ENCODE peak calls at places on chromosomes 12 and 14, in eight cellular contexts. A is mucosa of gallbladder; P is stomach; Z is epithelial cell of esophagus; F is iris pigment epithelial cell; U is activated CD4-positive, CD25-positive, alpha-beta regulatory T cell; O is right cardiac atrium; T is A549. X is an unnamed sample.

GRCh38 chr14:95527392-95528002 is 7.4 kb upstream of the GLRX5 start:
- DNase-seq in P (peak; percentile 52), A (peak; percentile 43), O (peak; percentile 62), Z (peak; percentile 57), T (no peak), F (peak; percentile 81), U (peak; percentile 13), X (no peak)

GRCh38 chr14:99971929-99972747 is 93.1 kb upstream of the EVL start:
- DNase-seq in T (peak; percentile 43), A (no peak), O (peak; percentile 25), P (no peak), Z (no peak), U (no peak), F (no peak), X (no peak)

GRCh38 chr12:110345963-110346362 is 57.5 kb downstream of the ANAPC7 start:
- DNase-seq in Z (no peak), U (no peak), F (no peak), T (no peak), O (no peak), P (no peak), A (no peak), X (no peak)

GRCh38 chr12:46174061-46174662 is 94.7 kb downstream of the SLC38A1 start:
- DNase-seq in A (no peak), Z (no peak), F (no peak), T (no peak), P (no peak), U (no peak), O (no peak), X (no peak)

GRCh38 chr12:8226355-8226754 is 1.1 kb downstream of the FAM90A1 start:
- DNase-seq in P (no peak), T (no peak), O (no peak), U (no peak), Z (no peak), F (no peak), A (no peak), X (no peak)

GRCh38 chr14:37270629-37271028 is 72.9 kb downstream of the MIPOL1 start:
- DNase-seq in A (no peak), P (no peak), U (no peak), F (no peak), T (no peak), Z (no peak), O (no peak), X (no peak)

GRCh38 chr14:104786091-104786586 is 9.4 kb downstream of the AKT1 start:
- DNase-seq in F (no peak), Z (no peak), A (no peak), P (no peak), U (no peak), O (peak; percentile 32), T (no peak), X (no peak)

GRCh38 chr14:37546621-37547447 is 48.2 kb downstream of the FOXA1 start:
- DNase-seq in T (peak; percentile 18), F (peak; percentile 48), Z (no peak), U (no peak), P (no peak), A (no peak), O (no peak), X (peak; percentile 25)

GRCh38 chr12:47071241-47071852 is 8.1 kb upstream of the PCED1B start:
- DNase-seq in P (no peak), F (peak; percentile 20), U (no peak), O (no peak), Z (peak; percentile 26), T (no peak), A (no peak), X (no peak)

GRCh38 chr12:26318661-26319068 is 123.3 kb downstream of the SSPN start:
- DNase-seq in O (peak; percentile 25), P (no peak), U (no peak), Z (peak; percentile 84), F (peak; percentile 95), A (peak; percentile 63), T (no peak), X (peak; percentile 43)

GRCh38 chr12:109743076-109743910 is 29.7 kb downstream of the FAM222A start:
- DNase-seq in T (no peak), P (peak; percentile 17), F (no peak), U (no peak), A (no peak), O (peak; percentile 4), Z (no peak), X (peak; percentile 1)

GRCh38 chr14:50013934-50014333 is 102.4 kb downstream of the VCPKMT start:
- DNase-seq in A (no peak), O (no peak), P (no peak), U (no peak), F (no peak), T (no peak), Z (no peak), X (no peak)

GRCh38 chr14:36948157-36948859 is 224.1 kb downstream of the SLC25A21 start:
- DNase-seq in Z (no peak), U (no peak), P (no peak), T (no peak), A (no peak), O (no peak), F (no peak), X (no peak)

GRCh38 chr14:72576258-72576657 is 317.6 kb downstream of the DPF3 start:
- DNase-seq in P (no peak), U (no peak), F (peak; percentile 43), A (no peak), O (no peak), T (no peak), Z (peak; percentile 64), X (no peak)

GRCh38 chr12:121949643-121950397 is 31.4 kb downstream of the CFAP251 start:
- DNase-seq in U (no peak), F (peak; percentile 95), T (no peak), O (no peak), P (no peak), Z (peak; percentile 99), A (no peak), X (no peak)

GRCh38 chr14:70894868-70895267 is 12.4 kb upstream of the PCNX1 start:
- DNase-seq in Z (peak; percentile 69), U (no peak), P (no peak), O (no peak), T (no peak), A (no peak), F (no peak), X (no peak)

GRCh38 chr12:106590601-106591000 is 7.8 kb downstream of the RFX4 start:
- DNase-seq in O (no peak), A (no peak), P (no peak), F (no peak), T (no peak), U (no peak), Z (no peak), X (no peak)

GRCh38 chr12:88247241-88247643 is 105.1 kb downstream of the TMTC3 start:
- DNase-seq in A (no peak), F (peak; percentile 90), T (peak; percentile 10), O (no peak), P (no peak), Z (peak; percentile 54), U (no peak), X (no peak)

GRCh38 chr12:118980407-118981014 is 830 bp upstream of the SRRM4 start:
- DNase-seq in U (no peak), T (no peak), F (no peak), O (no peak), A (no peak), Z (no peak), P (no peak), X (no peak)

GRCh38 chr14:96086032-96086431 is 46.9 kb downstream of the C14orf132 start:
- DNase-seq in F (peak; percentile 74), T (peak; percentile 52), A (no peak), Z (peak; percentile 79), P (no peak), O (no peak), U (no peak), X (no peak)

GRCh38 chr14:105351410-105351809 is 36.9 kb downstream of the PACS2 start:
- DNase-seq in Z (no peak), U (no peak), P (no peak), O (no peak), T (no peak), A (no peak), F (no peak), X (no peak)

GRCh38 chr14:68779761-68780323 is 13.0 kb downstream of the ZFP36L1 start:
- DNase-seq in U (peak; percentile 32), O (no peak), F (peak; percentile 87), Z (peak; percentile 64), A (peak; percentile 46), P (peak; percentile 25), T (no peak), X (peak; percentile 38)

GRCh38 chr12:50822082-50822481 is 20.6 kb upstream of the TMPRSS12 start:
- DNase-seq in U (no peak), A (no peak), O (no peak), T (no peak), Z (no peak), F (no peak), P (no peak), X (no peak)

GRCh38 chr14:56555921-56556570 is 23.6 kb upstream of the TMEM260 start:
- DNase-seq in Z (peak; percentile 65), U (no peak), A (no peak), T (peak; percentile 28), F (peak; percentile 57), O (no peak), P (no peak), X (no peak)

GRCh38 chr14:105839425-105840265 is 313.3 kb downstream of the TMEM121 start:
- DNase-seq in T (no peak), U (no peak), Z (no peak), P (no peak), O (no peak), F (no peak), A (no peak), X (no peak)

GRCh38 chr14:65813760-65814387 is 401.3 kb downstream of the FUT8 start:
- DNase-seq in A (no peak), U (no peak), O (no peak), P (no peak), Z (no peak), F (no peak), T (no peak), X (no peak)

GRCh38 chr14:70008863-70009262 is 129.6 kb downstream of the SMOC1 start:
- DNase-seq in Z (no peak), F (no peak), U (no peak), T (no peak), O (no peak), A (no peak), P (no peak), X (no peak)

GRCh38 chr12:76264617-76265016 is 83.6 kb downstream of the BBS10 start:
- DNase-seq in A (no peak), U (no peak), O (no peak), Z (peak; percentile 76), T (no peak), P (no peak), F (peak; percentile 86), X (no peak)

GRCh38 chr12:125121095-125121494 is 55.9 kb downstream of the AACS start:
- DNase-seq in O (no peak), P (no peak), A (no peak), F (no peak), T (no peak), U (no peak), Z (no peak), X (peak; percentile 19)

GRCh38 chr12:76002598-76003262 is 28.8 kb downstream of the PHLDA1 start:
- DNase-seq in O (no peak), U (no peak), P (no peak), F (no peak), A (no peak), Z (no peak), T (no peak), X (no peak)

GRCh38 chr12:102821149-102821548 is 95.9 kb downstream of the PAH start:
- DNase-seq in F (no peak), O (no peak), U (no peak), P (no peak), Z (no peak), A (no peak), T (no peak), X (no peak)

GRCh38 chr12:89016970-89017778 is 335.1 kb downstream of the DUSP6 start:
- DNase-seq in F (peak; percentile 77), O (peak; percentile 16), A (peak; percentile 56), U (peak; percentile 8), T (peak; percentile 24), Z (peak; percentile 77), P (no peak), X (peak; percentile 24)

GRCh38 chr12:54129028-54129903 is 59.5 kb downstream of the SMUG1 start:
- DNase-seq in P (no peak), F (no peak), Z (no peak), A (no peak), O (no peak), U (no peak), T (no peak), X (no peak)

GRCh38 chr12:62117041-62117440 is 143.2 kb upstream of the USP15 start:
- DNase-seq in U (no peak), F (no peak), A (no peak), O (no peak), P (no peak), T (no peak), Z (no peak), X (no peak)

X was measured in left colon.